ENCODE peak calls at places on chromosomes 7 and 10, in four cellular contexts. R is stomach, J is IMR-90, B is heart left ventricle. X is an unnamed sample.

GRCh38 chr10:29712108-29712507 is 77.3 kb upstream of the SVIL start:
- DNase-seq in R (no peak), J (peak), B (no peak), X (no peak)

GRCh38 chr7:136853654-136854053 is 14.8 kb upstream of the CHRM2 start:
- DNase-seq in R (no peak), J (peak), B (no peak), X (no peak)

GRCh38 chr7:2821161-2821841 is 22.8 kb downstream of the GNA12 start:
- DNase-seq in R (no peak), J (peak), B (no peak), X (peak)

GRCh38 chr7:128065872-128066271 is 34.6 kb upstream of the LRRC4 start:
- DNase-seq in R (no peak), J (no peak), B (no peak), X (peak)

GRCh38 chr10:72709041-72709440 is 17.1 kb downstream of the MCU start:
- DNase-seq in R (no peak), J (no peak), B (peak), X (no peak)

GRCh38 chr7:27155816-27156507 is 513 bp downstream of the HOXA7 start:
- DNase-seq in R (peak), J (no peak), B (no peak), X (no peak)

GRCh38 chr7:79050592-79050991 is 402.9 kb downstream of the MAGI2 start:
- DNase-seq in R (no peak), J (peak), B (no peak), X (no peak)

GRCh38 chr7:52540041-52540440 is 495.4 kb upstream of the POM121L12 start:
- DNase-seq in R (no peak), J (no peak), B (no peak), X (no peak)

DNA sequence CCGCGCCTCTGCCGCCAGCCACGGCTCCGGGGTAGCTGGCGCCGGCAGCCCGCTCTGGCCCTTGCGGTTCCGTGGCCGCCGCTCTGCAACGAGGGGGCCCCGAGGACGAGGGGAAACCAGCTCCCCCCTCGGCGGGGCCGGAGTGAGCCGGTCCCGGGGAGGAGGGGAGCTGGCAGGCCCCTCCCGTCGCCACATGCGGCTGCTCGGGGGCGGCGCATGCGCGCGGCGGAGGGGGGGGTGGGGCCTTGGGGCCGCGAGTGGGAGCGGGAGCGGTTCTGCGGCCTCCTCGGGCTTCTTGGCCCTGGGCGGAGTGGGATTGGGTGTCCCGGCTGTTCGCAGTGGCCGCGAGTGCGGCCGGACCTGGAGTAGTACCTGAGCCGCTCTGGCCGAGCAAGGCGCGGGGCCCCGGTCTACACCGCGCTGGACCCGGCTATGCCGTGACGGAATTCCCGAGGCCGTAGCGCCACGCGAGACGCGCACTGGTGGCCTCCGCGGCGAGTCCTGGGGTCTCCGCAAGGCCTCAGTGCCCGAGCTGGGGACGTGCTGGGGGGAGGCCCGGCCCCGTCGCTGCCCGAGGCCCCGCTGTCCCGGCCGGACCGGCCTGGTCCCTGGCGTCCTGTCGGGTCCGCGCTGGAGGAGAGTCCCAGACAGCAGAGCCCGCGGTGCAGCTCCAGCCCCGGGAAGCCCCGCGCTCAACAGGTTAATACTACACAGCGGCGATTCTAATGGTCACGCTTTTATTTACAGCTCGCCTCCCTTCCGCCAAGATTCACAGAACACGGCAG is 483 bp upstream of the PAXIP1 start:
- DNase-seq in R (peak), J (peak), B (peak), X (peak)
- TF ChIP-seq POLR2A in R (no peak), J (no peak), B (peak), X (peak)

GRCh38 chr7:100171087-100171681 is 2.8 kb upstream of the GAL3ST4 start:
- DNase-seq in R (no peak), J (no peak), B (no peak), X (no peak)
- H3K4me3 ChIP-seq in R (peak), J (no peak), B (peak), X (no peak)

GRCh38 chr7:112939589-112940313 is 146.9 kb downstream of the GPR85 start:
- DNase-seq in R (peak), J (peak), B (peak), X (peak)
- TF ChIP-seq POLR2A in R (no peak), J (no peak), B (peak), X (peak)

DNA sequence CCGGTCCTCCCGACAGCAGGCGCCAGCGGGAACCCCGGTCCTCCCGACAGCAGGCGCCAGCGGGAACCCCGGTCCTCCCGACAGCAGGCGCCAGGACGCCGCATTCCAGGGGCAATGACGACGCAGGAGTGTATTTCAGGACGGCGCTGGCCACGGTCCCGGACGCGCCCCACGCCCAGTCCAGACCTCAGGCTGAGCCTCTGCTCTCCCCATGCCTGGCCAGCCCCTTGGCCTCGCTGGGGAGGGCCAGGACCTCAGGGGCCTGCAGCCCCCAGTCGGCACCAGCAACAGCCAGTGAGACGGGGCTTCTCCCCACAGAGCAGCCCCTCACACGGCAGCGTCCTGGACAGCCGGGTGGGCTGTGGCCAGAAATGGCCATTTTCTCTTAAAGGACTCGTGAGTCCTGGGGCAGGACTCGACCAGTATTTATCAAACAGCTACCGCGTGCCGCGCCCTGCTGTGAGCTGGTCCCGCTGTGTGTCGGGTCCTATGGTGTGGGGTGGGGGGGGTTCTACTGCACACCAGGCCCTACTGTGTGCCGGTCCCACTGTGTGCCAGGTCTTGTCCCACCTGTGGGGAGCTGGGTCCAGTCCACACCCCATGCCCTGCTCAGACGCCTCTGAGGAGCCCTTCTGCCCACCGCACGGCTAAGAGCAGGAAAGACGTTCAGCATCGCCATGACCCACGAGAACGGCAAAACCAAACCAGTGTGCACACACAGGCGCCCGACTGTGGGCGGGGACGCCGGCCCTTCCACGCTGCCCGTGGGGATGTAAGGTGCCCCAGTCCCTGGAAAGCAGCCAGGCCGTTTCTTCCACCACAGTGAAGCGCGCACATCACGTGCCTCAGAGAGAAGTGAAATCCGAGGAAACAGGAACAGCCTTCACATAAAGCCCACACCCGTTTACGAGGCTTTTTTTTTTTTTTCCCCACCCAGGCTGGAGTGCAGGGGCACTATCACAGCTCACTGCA is 33.3 kb downstream of the GET4 start:
- DNase-seq in R (peak), J (peak), B (peak), X (no peak)
- H3K4me3 ChIP-seq in R (peak), J (no peak), B (peak), X (no peak)

GRCh38 chr7:100639995-100640394 is 1.4 kb downstream of the TFR2 start:
- DNase-seq in R (no peak), J (no peak), B (no peak), X (no peak)

GRCh38 chr7:100642534-100642907 is 1.2 kb upstream of the TFR2 start:
- DNase-seq in R (peak), J (no peak), B (no peak), X (no peak)

GRCh38 chr7:100640438-100641410 is 628 bp downstream of the TFR2 start:
- DNase-seq in R (no peak), J (no peak), B (no peak), X (no peak)

GRCh38 chr7:100641860-100642533 is 645 bp upstream of the TFR2 start:
- DNase-seq in R (no peak), J (no peak), B (no peak), X (no peak)

GRCh38 chr7:100641463-100641859 is at the start of gene TFR2:
- DNase-seq in R (no peak), J (no peak), B (no peak), X (no peak)
- TF ChIP-seq POLR2A in R (no peak), J (no peak), B (no peak), X (no peak)

DNA sequence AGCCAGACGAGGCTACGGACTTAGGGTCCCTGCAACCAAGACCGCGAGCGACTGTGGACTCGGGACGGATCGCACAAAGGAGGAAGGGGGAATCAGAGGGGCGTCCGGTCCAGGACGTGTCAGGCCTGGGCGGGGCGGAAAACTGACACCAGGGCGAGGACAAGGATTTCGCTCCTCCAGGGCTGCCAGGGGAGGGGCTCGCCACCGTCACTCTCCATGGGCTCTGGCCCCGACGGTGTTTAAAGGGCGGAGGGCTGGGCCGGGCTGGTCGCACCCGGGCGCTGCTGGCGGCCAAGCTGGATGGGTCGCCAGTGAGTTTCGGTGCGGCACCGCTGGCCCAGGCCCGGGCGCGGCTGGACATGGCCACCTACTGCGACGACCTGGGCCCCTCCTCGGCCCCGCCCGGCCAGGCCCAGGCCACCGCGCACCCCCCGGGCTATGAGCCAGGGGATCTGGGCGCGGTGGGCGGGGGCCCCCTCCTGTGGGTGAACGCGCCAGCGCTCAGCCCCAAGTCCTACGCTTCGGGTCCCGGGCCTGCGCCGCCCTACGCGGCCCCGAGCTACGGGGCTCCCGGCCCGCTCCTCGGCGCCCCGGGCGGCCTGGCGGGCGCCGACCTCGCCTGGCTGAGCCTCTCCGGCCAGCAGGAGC is at the start of gene FOXI2:
- DNase-seq in R (no peak), J (no peak), B (peak), X (no peak)
- H3K4me3 ChIP-seq in R (peak), J (no peak), B (peak), X (no peak)

X was measured in body of pancreas.